ENCODE peak calls at places on chromosomes 13 and 19, in ten cellular contexts. X is left lung; E is aorta; I is fibroblast of lung; L is ascending aorta; K is body of pancreas; R is CD4-positive, alpha-beta T cell; F is naive thymus-derived CD4-positive, alpha-beta T cell; T is heart left ventricle; Y is CD8-positive, alpha-beta T cell. Z is an unnamed sample.

GRCh38 chr19:31174948-31175347 is 174.3 kb downstream of the TSHZ3 start:
- DNase-seq in I (no peak), X (no peak), R (no peak), L (no peak), T (no peak), K (no peak), E (peak), Y (no peak), F (no peak), Z (no peak)

GRCh38 chr13:80177327-80177726 is 163.6 kb downstream of the SPRY2 start:
- DNase-seq in F (no peak), I (peak), R (no peak), Y (no peak), E (no peak), X (no peak), L (no peak), K (no peak), T (no peak), Z (no peak)

GRCh38 chr19:52297601-52298358 is 811 bp downstream of the ZNF480 start:
- DNase-seq in Y (no peak), X (no peak), K (no peak), E (no peak), I (peak), R (no peak), T (no peak), L (no peak), F (no peak), Z (no peak)

GRCh38 chr19:37953576-37954303 is 46.7 kb downstream of the SIPA1L3 start:
- DNase-seq in F (no peak), E (no peak), T (no peak), Y (no peak), X (no peak), R (no peak), K (no peak), L (peak), I (peak), Z (no peak)

GRCh38 chr13:26523007-26523406 is 34.5 kb upstream of the WASF3 start:
- DNase-seq in Y (no peak), F (no peak), T (no peak), I (no peak), R (no peak), E (no peak), K (no peak), X (no peak), L (no peak), Z (no peak)

GRCh38 chr19:54464624-54465266 is 1.2 kb upstream of the LENG9 start:
- DNase-seq in E (peak), F (peak), R (no peak), Y (no peak), K (peak), L (peak), T (peak), X (peak), I (peak), Z (peak)

GRCh38 chr19:18809149-18809978 is 18.3 kb upstream of the COMP start:
- DNase-seq in F (no peak), R (no peak), Y (no peak), L (peak), I (peak), X (no peak), T (peak), E (peak), K (peak), Z (no peak)

GRCh38 chr13:40319699-40320586 is 346.5 kb downstream of the FOXO1 start:
- DNase-seq in E (no peak), F (peak), T (no peak), X (no peak), L (no peak), R (no peak), K (no peak), I (no peak), Y (no peak), Z (no peak)

GRCh38 chr13:76890036-76890435 is 3.8 kb upstream of the KCTD12 start:
- DNase-seq in K (no peak), X (no peak), T (no peak), E (no peak), Y (no peak), I (peak), R (no peak), L (no peak), F (no peak), Z (no peak)

GRCh38 chr19:18433039-18433691 is 4.8 kb downstream of the ISYNA1 start:
- DNase-seq in E (no peak), R (no peak), X (no peak), Y (no peak), K (no peak), F (peak), I (no peak), L (no peak), T (no peak), Z (no peak)

GRCh38 chr13:20219585-20219984 is 12.5 kb downstream of the GJB6 start:
- DNase-seq in I (no peak), Y (no peak), T (no peak), F (peak), L (no peak), X (no peak), R (no peak), K (no peak), E (no peak), Z (no peak)

GRCh38 chr13:51832471-51833152 is 12.4 kb downstream of the TMEM272 start:
- DNase-seq in I (peak), E (no peak), R (peak), F (peak), Y (peak), K (no peak), X (no peak), T (no peak), L (no peak), Z (no peak)

GRCh38 chr13:107553838-107554237 is 661.5 kb downstream of the LIG4 start:
- DNase-seq in R (no peak), E (no peak), I (peak), K (no peak), F (no peak), X (no peak), Y (no peak), T (no peak), L (no peak), Z (no peak)

GRCh38 chr19:788821-789472 is 8.3 kb upstream of the PTBP1 start:
- DNase-seq in T (no peak), R (no peak), E (no peak), X (no peak), F (no peak), K (no peak), Y (no peak), I (no peak), L (no peak), Z (no peak)

GRCh38 chr19:44856438-44857083 is 10.5 kb downstream of the NECTIN2 start:
- DNase-seq in T (no peak), R (no peak), K (peak), I (peak), X (no peak), Y (no peak), E (peak), F (no peak), L (no peak), Z (no peak)

GRCh38 chr13:26784704-26785639 is 24.4 kb upstream of the GPR12 start:
- DNase-seq in X (peak), F (peak), T (no peak), E (peak), R (no peak), L (no peak), Y (no peak), K (no peak), I (no peak), Z (no peak)

GRCh38 chr13:91017669-91018053 is 329.8 kb upstream of the MIR17HG start:
- DNase-seq in R (no peak), L (no peak), X (peak), F (no peak), K (peak), I (peak), Y (no peak), E (no peak), T (no peak), Z (no peak)

GRCh38 chr13:49580980-49581680 is 4.2 kb downstream of the RCBTB1 start:
- DNase-seq in L (no peak), X (no peak), K (no peak), I (no peak), F (no peak), Y (no peak), R (no peak), E (no peak), T (no peak), Z (no peak)

GRCh38 chr13:41837668-41838067 is 123.2 kb downstream of the VWA8 start:
- DNase-seq in I (peak), X (no peak), F (no peak), T (no peak), E (no peak), L (no peak), Y (no peak), R (no peak), K (no peak), Z (no peak)

GRCh38 chr13:77896536-77896935 is 22.1 kb downstream of the EDNRB start:
- DNase-seq in K (no peak), Y (no peak), L (peak), X (no peak), F (no peak), T (no peak), E (no peak), R (no peak), I (peak), Z (no peak)

GRCh38 chr19:41711376-41712261 is 3.2 kb downstream of the CEACAM5 start:
- DNase-seq in K (no peak), R (no peak), X (no peak), I (no peak), T (no peak), F (no peak), E (no peak), L (no peak), Y (no peak), Z (no peak)

GRCh38 chr19:38974599-38975213 is 836 bp downstream of the FBXO17 start:
- DNase-seq in T (no peak), E (no peak), L (no peak), F (no peak), X (no peak), Y (no peak), R (no peak), K (no peak), I (no peak), Z (no peak)

GRCh38 chr19:11191273-11191755 is 6.0 kb downstream of the KANK2 start:
- DNase-seq in Y (no peak), E (peak), F (no peak), L (peak), K (no peak), I (peak), T (peak), X (no peak), R (no peak), Z (no peak)

GRCh38 chr19:49873834-49874233 is 3.3 kb downstream of the AKT1S1 start:
- DNase-seq in T (no peak), F (no peak), X (peak), K (no peak), Y (no peak), L (no peak), R (no peak), E (no peak), I (no peak), Z (no peak)

GRCh38 chr13:30869491-30869890 is 36.6 kb upstream of the MEDAG start:
- DNase-seq in R (no peak), F (no peak), Y (no peak), X (no peak), E (peak), I (peak), T (no peak), K (no peak), L (no peak), Z (no peak)

GRCh38 chr19:41537789-41538188 is 38.2 kb upstream of the CEACAM21 start:
- DNase-seq in Y (no peak), L (no peak), I (no peak), K (no peak), E (no peak), X (no peak), R (no peak), F (peak), T (no peak), Z (no peak)

GRCh38 chr19:40266912-40267600 is 18.1 kb downstream of the AKT2 start:
- DNase-seq in L (no peak), R (no peak), E (no peak), K (no peak), Y (no peak), X (no peak), I (no peak), T (peak), F (no peak), Z (no peak)

GRCh38 chr19:21109116-21109515 is 27.1 kb downstream of the ZNF714 start:
- DNase-seq in E (no peak), X (no peak), T (no peak), K (no peak), R (no peak), L (no peak), F (no peak), Y (no peak), I (peak), Z (no peak)

GRCh38 chr19:43675269-43675879 is 5.4 kb upstream of the PLAUR start:
- DNase-seq in Y (no peak), X (peak), L (no peak), K (peak), T (no peak), I (peak), R (no peak), E (no peak), F (no peak), Z (no peak)

GRCh38 chr19:43673702-43674629 is 4.0 kb upstream of the PLAUR start:
- DNase-seq in R (no peak), I (no peak), X (no peak), L (peak), K (no peak), T (no peak), Y (no peak), F (no peak), E (peak), Z (no peak)

GRCh38 chr19:43672061-43672679 is 2.2 kb upstream of the PLAUR start:
- DNase-seq in F (no peak), Y (no peak), X (no peak), L (no peak), R (no peak), E (no peak), K (no peak), I (no peak), T (no peak), Z (peak)

GRCh38 chr19:43675906-43676305 is 5.9 kb upstream of the PLAUR start:
- DNase-seq in F (no peak), K (no peak), T (no peak), E (no peak), I (no peak), R (no peak), X (no peak), L (no peak), Y (no peak), Z (no peak)

GRCh38 chr19:43674630-43674982 is 4.6 kb upstream of the PLAUR start:
- DNase-seq in X (no peak), R (no peak), T (no peak), I (peak), E (no peak), Y (no peak), F (no peak), K (no peak), L (no peak), Z (no peak)
- H3K27ac ChIP-seq in X (peak), R (no peak), T (no peak), I (no peak), E (no peak), Y (no peak), F (no peak), K (no peak), L (no peak), Z (no peak)

GRCh38 chr13:97243915-97244820 is 22.0 kb downstream of the MBNL2 start:
- DNase-seq in K (no peak), L (no peak), T (no peak), Y (no peak), R (no peak), I (no peak), E (no peak), F (no peak), X (no peak), Z (no peak)
- H3K27ac ChIP-seq in K (no peak), L (peak), T (peak), Y (no peak), R (no peak), I (peak), E (no peak), F (no peak), X (peak), Z (peak)

GRCh38 chr19:13118424-13119193 is 545 bp downstream of the NACC1 start:
- DNase-seq in T (peak), I (peak), E (peak), F (no peak), R (no peak), X (peak), L (no peak), K (peak), Y (no peak), Z (no peak)

GRCh38 chr19:13117772-13118423 is at the start of gene NACC1:
- DNase-seq in T (peak), I (peak), X (peak), E (peak), L (peak), F (peak), R (peak), K (peak), Y (peak), Z (peak)

GRCh38 chr19:13116282-13117175 is at the start of gene TRMT1:
- DNase-seq in K (peak), X (peak), R (peak), L (peak), E (peak), T (peak), Y (peak), I (peak), F (peak), Z (peak)

GRCh38 chr19:13117176-13117771 is 734 bp upstream of the TRMT1 start:
- DNase-seq in X (no peak), R (no peak), E (no peak), Y (no peak), I (peak), F (peak), T (no peak), L (no peak), K (no peak), Z (no peak)

DNA sequence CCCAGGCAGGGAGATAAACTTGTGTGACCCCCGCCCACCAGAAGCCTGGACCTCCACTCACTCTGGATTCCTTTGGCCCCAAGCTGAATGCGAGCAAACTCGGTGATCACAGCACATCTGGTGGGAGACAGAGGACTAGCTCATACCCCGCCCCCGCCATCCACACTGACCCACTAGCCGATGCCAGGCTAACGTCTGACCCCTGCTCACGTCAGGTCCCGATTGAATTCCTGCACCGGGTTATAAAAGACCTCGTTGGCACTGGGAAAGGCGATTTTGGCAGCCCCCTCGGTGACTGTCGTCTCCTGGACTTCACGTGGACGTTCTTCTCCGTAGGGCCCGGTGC is 631 bp downstream of the TRMT1 start:
- DNase-seq in T (no peak), F (no peak), R (no peak), E (no peak), K (no peak), L (no peak), X (no peak), Y (no peak), I (no peak), Z (no peak)
- H3K27ac ChIP-seq in T (peak), F (peak), R (peak), E (no peak), K (peak), L (peak), X (peak), Y (peak), I (peak), Z (peak)

DNA sequence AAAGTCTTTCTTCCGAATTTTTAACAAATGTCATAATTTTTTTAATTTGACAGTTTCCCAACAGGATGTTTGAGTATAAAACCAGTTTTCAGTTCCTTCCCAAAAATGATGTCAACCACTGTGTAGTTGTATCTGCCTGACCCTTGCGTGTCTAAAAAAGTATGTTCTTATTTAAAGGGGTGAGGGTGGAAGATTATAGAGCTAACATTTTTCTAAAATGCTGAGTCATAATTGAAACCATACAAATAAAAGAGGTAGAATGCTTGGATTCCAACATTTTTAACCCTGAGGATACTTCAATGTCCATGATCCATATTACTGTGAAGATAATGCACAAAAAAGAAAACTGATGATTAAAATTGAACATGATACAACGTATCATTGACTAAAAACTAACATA is 1388.8 kb downstream of the UQCRFS1 start:
- DNase-seq in E (no peak), X (no peak), Y (no peak), I (no peak), F (no peak), T (no peak), R (no peak), K (no peak), L (no peak), Z (no peak)
- H3K27ac ChIP-seq in E (no peak), X (no peak), Y (no peak), I (no peak), F (no peak), T (no peak), R (no peak), K (no peak), L (no peak), Z (no peak)

DNA sequence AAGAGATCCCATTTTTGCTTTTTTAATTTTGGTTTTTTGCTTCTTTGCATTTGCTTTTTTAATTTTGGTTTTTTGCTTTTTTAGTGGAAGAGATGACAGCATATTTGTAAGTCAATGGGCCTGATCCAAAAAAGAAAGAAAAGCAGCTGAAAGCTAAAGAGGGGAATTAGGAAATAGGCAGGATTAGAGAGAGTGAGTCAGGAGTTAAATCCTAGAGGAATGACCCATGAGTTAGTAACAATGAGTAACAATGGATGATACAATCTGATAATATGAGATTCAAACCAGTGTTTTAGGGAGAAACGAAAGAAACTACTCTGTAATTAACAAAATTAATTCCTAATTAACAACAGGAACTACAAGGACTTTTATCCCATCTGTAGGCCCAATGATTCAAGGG is 111.2 kb upstream of the SGCG start:
- DNase-seq in I (peak), Y (no peak), T (no peak), R (no peak), L (no peak), K (no peak), E (no peak), F (no peak), X (no peak), Z (no peak)
- H3K27ac ChIP-seq in I (peak), Y (no peak), T (no peak), R (no peak), L (no peak), K (no peak), E (no peak), F (no peak), X (no peak), Z (no peak)

DNA sequence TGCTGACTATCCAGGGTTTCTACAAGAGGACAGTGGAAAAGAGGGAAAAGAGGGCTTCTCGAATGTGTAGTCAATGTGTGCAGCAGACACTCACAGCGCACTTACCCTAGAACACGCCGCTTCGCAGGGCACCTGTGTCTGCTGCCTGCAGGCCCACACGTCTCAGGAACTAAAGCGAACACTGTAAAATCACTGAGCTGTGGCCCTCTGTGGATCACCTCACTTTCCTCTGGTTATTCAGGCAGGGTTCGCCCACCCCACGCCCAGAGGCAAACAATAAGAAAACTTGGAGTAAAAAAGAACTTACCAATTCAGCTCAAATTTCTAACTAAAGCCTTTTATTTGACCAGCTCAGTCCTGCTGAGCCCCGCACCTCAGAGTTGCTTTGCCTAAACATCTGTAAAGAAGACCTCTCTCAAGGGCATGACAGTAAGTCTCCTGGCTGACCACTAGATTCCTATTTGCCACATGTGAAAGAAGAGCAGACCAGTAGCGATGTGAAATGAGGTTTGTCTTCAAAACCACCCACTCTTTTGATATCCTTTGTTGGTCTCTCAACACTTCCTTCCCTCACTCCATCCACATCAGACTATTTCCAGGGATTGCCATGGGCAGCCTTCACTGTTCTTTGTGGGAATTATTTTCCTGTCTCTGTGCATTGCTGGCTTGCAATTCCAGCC is 19.3 kb upstream of the DOCK9 start:
- DNase-seq in Y (no peak), F (no peak), T (no peak), I (no peak), L (no peak), E (no peak), X (no peak), R (no peak), K (no peak), Z (no peak)
- H3K27ac ChIP-seq in Y (no peak), F (peak), T (no peak), I (no peak), L (no peak), E (no peak), X (no peak), R (no peak), K (no peak), Z (no peak)

GRCh38 chr13:59609421-59609820 is 554.3 kb downstream of the DIAPH3 start:
- DNase-seq in L (no peak), Y (no peak), F (no peak), T (no peak), X (no peak), E (no peak), I (no peak), R (no peak), K (no peak), Z (no peak)

GRCh38 chr13:59601993-59602392 is 561.7 kb downstream of the DIAPH3 start:
- DNase-seq in E (no peak), T (no peak), L (no peak), I (no peak), K (no peak), Y (no peak), R (no peak), F (no peak), X (no peak), Z (no peak)

GRCh38 chr13:59603646-59604045 is 560.1 kb downstream of the DIAPH3 start:
- DNase-seq in T (no peak), F (no peak), Y (no peak), E (no peak), X (no peak), R (no peak), I (no peak), L (no peak), K (no peak), Z (no peak)

GRCh38 chr13:59607172-59607571 is 556.6 kb downstream of the DIAPH3 start:
- DNase-seq in K (no peak), X (no peak), T (no peak), Y (no peak), I (no peak), L (no peak), R (no peak), E (no peak), F (no peak), Z (no peak)

GRCh38 chr13:59607780-59608233 is 555.9 kb downstream of the DIAPH3 start:
- DNase-seq in K (no peak), T (no peak), X (no peak), F (no peak), Y (no peak), I (no peak), E (no peak), R (no peak), L (no peak), Z (no peak)
- H3K27ac ChIP-seq in K (peak), T (no peak), X (no peak), F (no peak), Y (no peak), I (no peak), E (no peak), R (no peak), L (no peak), Z (no peak)